ENCODE peak calls at places on chromosome 12, in eight cellular contexts. K is NCI-H1092 treated with DMSO at 0.1 percent for 48 hours, T is left colon, S is HT1080, Z is trophoblast cell, H is NCI-H345, X is psoas muscle, Q is ACHN. P is an unnamed sample.

GRCh38 chr12:124747426-124748161 is 116.1 kb downstream of the SCARB1 start:
- DNase-seq in K (no peak), T (peak), S (peak), Z (no peak), H (no peak), X (no peak), Q (peak), P (peak)

GRCh38 chr12:65182012-65182739 is 12.8 kb downstream of the LEMD3 start:
- DNase-seq in K (no peak), T (no peak), S (no peak), Z (no peak), H (no peak), X (no peak), Q (no peak), P (peak)

GRCh38 chr12:129212221-129212630 is 358.9 kb downstream of the GLT1D1 start:
- DNase-seq in K (no peak), T (no peak), S (peak), Z (peak), H (no peak), X (no peak), Q (no peak), P (no peak)

GRCh38 chr12:37666069-37666781 is 650.3 kb upstream of the ALG10B start:
- DNase-seq in K (no peak), T (no peak), S (no peak), Z (no peak), H (no peak), X (no peak), Q (no peak), P (no peak)

GRCh38 chr12:104746689-104747088 is 211.4 kb downstream of the SLC41A2 start:
- DNase-seq in K (no peak), T (no peak), S (no peak), Z (no peak), H (no peak), X (no peak), Q (no peak), P (no peak)

GRCh38 chr12:125079943-125080645 is 14.9 kb downstream of the AACS start:
- DNase-seq in K (no peak), T (no peak), S (no peak), Z (peak), H (peak), X (peak), Q (no peak), P (no peak)

GRCh38 chr12:43063642-43064041 is 474.1 kb upstream of the PRICKLE1 start:
- DNase-seq in K (no peak), T (no peak), S (no peak), Z (no peak), H (no peak), X (peak), Q (no peak), P (no peak)

GRCh38 chr12:89663577-89664357 is 44.9 kb downstream of the ATP2B1 start:
- DNase-seq in K (no peak), T (no peak), S (peak), Z (peak), H (no peak), X (no peak), Q (peak), P (peak)

GRCh38 chr12:81726634-81727033 is 32.5 kb downstream of the PPFIA2 start:
- DNase-seq in K (no peak), T (no peak), S (no peak), Z (no peak), H (no peak), X (no peak), Q (no peak), P (no peak)

GRCh38 chr12:23760495-23760894 is 189.0 kb downstream of the SOX5 start:
- DNase-seq in K (peak), T (no peak), S (no peak), Z (no peak), H (peak), X (no peak), Q (no peak), P (no peak)

GRCh38 chr12:7716391-7716790 is 5.2 kb downstream of the DPPA3 start:
- DNase-seq in K (no peak), T (no peak), S (peak), Z (peak), H (no peak), X (no peak), Q (peak), P (peak)

GRCh38 chr12:57526477-57527126 is 4.0 kb downstream of the MBD6 start:
- DNase-seq in K (no peak), T (no peak), S (no peak), Z (no peak), H (no peak), X (no peak), Q (no peak), P (no peak)

GRCh38 chr12:121300083-121300819 is 3.7 kb upstream of the CAMKK2 start:
- DNase-seq in K (peak), T (no peak), S (no peak), Z (no peak), H (peak), X (no peak), Q (no peak), P (no peak)

GRCh38 chr12:39990122-39991101 is 115.5 kb downstream of the SLC2A13 start:
- DNase-seq in K (no peak), T (peak), S (peak), Z (peak), H (no peak), X (peak), Q (peak), P (peak)

GRCh38 chr12:108826115-108826806 is 31.1 kb downstream of the SSH1 start:
- DNase-seq in K (no peak), T (no peak), S (peak), Z (peak), H (no peak), X (peak), Q (peak), P (no peak)

GRCh38 chr12:124720019-124720686 is 143.5 kb downstream of the SCARB1 start:
- DNase-seq in K (no peak), T (no peak), S (peak), Z (peak), H (peak), X (no peak), Q (peak), P (no peak)

GRCh38 chr12:94909609-94910008 is 93.9 kb downstream of the NDUFA12 start:
- DNase-seq in K (peak), T (no peak), S (no peak), Z (no peak), H (no peak), X (no peak), Q (no peak), P (no peak)